ENCODE peak calls at places on chromosome 16, in ten cellular contexts. One of them, this sample, is unnamed.

GRCh38 chr16:28989363-28989762 is 4.5 kb downstream of the LAT start:
- DNase-seq in amygdala: no peak
- DNase-seq in stimulated activated CD8-positive, alpha-beta memory T cell treated with anti-CD3 and anti-CD28 coated beads, Interleukin-12 subunit alpha, Interleukin-12 subunit beta, amount 100 ng/mL, for 4 hours: no peak
- DNase-seq in EH: no peak
- DNase-seq in activated CD8-positive, alpha-beta memory T cell treated with anti-CD3 and anti-CD28 coated beads for 1 hour: no peak
- DNase-seq in progenitor cell of endocrine pancreas: no peak
- DNase-seq in Calu3: no peak
- DNase-seq in smooth muscle cell of the brain vasculature: no peak
- DNase-seq in NCI-H345: no peak
- DNase-seq in body of pancreas: no peak
- DNase-seq in this sample: no peak

GRCh38 chr16:84153660-84154214 is 8.6 kb downstream of the DNAAF1 start:
- DNase-seq in amygdala: no peak
- DNase-seq in smooth muscle cell of the brain vasculature: no peak
- DNase-seq in EH: peak; percentile 21
- DNase-seq in activated CD8-positive, alpha-beta memory T cell treated with anti-CD3 and anti-CD28 coated beads for 1 hour: no peak
- DNase-seq in Calu3: no peak
- DNase-seq in NCI-H345: no peak
- DNase-seq in stimulated activated CD8-positive, alpha-beta memory T cell treated with anti-CD3 and anti-CD28 coated beads, Interleukin-12 subunit alpha, Interleukin-12 subunit beta, amount 100 ng/mL, for 4 hours: no peak
- DNase-seq in progenitor cell of endocrine pancreas: no peak
- DNase-seq in body of pancreas: no peak
- DNase-seq in this sample: no peak

GRCh38 chr16:31050280-31051030 is 17.1 kb downstream of the STX4 start:
- DNase-seq in smooth muscle cell of the brain vasculature: no peak
- DNase-seq in progenitor cell of endocrine pancreas: no peak
- DNase-seq in activated CD8-positive, alpha-beta memory T cell treated with anti-CD3 and anti-CD28 coated beads for 1 hour: no peak
- DNase-seq in stimulated activated CD8-positive, alpha-beta memory T cell treated with anti-CD3 and anti-CD28 coated beads, Interleukin-12 subunit alpha, Interleukin-12 subunit beta, amount 100 ng/mL, for 4 hours: no peak
- DNase-seq in EH: no peak
- DNase-seq in amygdala: no peak
- DNase-seq in NCI-H345: no peak
- DNase-seq in body of pancreas: no peak
- DNase-seq in Calu3: no peak
- DNase-seq in this sample: no peak

GRCh38 chr16:66950971-66951790 is 9.9 kb upstream of the CES3 start:
- DNase-seq in Calu3: no peak
- DNase-seq in NCI-H345: no peak
- DNase-seq in smooth muscle cell of the brain vasculature: no peak
- DNase-seq in progenitor cell of endocrine pancreas: no peak
- DNase-seq in amygdala: no peak
- DNase-seq in EH: no peak
- DNase-seq in stimulated activated CD8-positive, alpha-beta memory T cell treated with anti-CD3 and anti-CD28 coated beads, Interleukin-12 subunit alpha, Interleukin-12 subunit beta, amount 100 ng/mL, for 4 hours: no peak
- DNase-seq in activated CD8-positive, alpha-beta memory T cell treated with anti-CD3 and anti-CD28 coated beads for 1 hour: no peak
- DNase-seq in body of pancreas: no peak
- DNase-seq in this sample: no peak

GRCh38 chr16:68417711-68418301 is 30.5 kb downstream of the SMPD3 start:
- DNase-seq in stimulated activated CD8-positive, alpha-beta memory T cell treated with anti-CD3 and anti-CD28 coated beads, Interleukin-12 subunit alpha, Interleukin-12 subunit beta, amount 100 ng/mL, for 4 hours: peak; percentile 46
- DNase-seq in Calu3: peak; percentile 79
- DNase-seq in EH: no peak
- DNase-seq in smooth muscle cell of the brain vasculature: no peak
- DNase-seq in amygdala: peak; percentile 16
- DNase-seq in body of pancreas: peak; percentile 90
- DNase-seq in progenitor cell of endocrine pancreas: no peak
- DNase-seq in NCI-H345: peak; percentile 85
- DNase-seq in activated CD8-positive, alpha-beta memory T cell treated with anti-CD3 and anti-CD28 coated beads for 1 hour: peak; percentile 51
- DNase-seq in this sample: peak; percentile 55

GRCh38 chr16:85573696-85574641 is 39.2 kb upstream of the GSE1 start:
- DNase-seq in body of pancreas: peak; percentile 63
- DNase-seq in progenitor cell of endocrine pancreas: no peak
- DNase-seq in activated CD8-positive, alpha-beta memory T cell treated with anti-CD3 and anti-CD28 coated beads for 1 hour: no peak
- DNase-seq in amygdala: peak; percentile 56
- DNase-seq in Calu3: no peak
- DNase-seq in EH: peak; percentile 84
- DNase-seq in NCI-H345: peak; percentile 41
- DNase-seq in stimulated activated CD8-positive, alpha-beta memory T cell treated with anti-CD3 and anti-CD28 coated beads, Interleukin-12 subunit alpha, Interleukin-12 subunit beta, amount 100 ng/mL, for 4 hours: no peak
- DNase-seq in smooth muscle cell of the brain vasculature: peak; percentile 66
- DNase-seq in this sample: peak; percentile 84

GRCh38 chr16:28531777-28532744 is 6.7 kb downstream of the NUPR1 start:
- DNase-seq in amygdala: no peak
- DNase-seq in body of pancreas: peak; percentile 93
- DNase-seq in smooth muscle cell of the brain vasculature: no peak
- DNase-seq in Calu3: peak; percentile 65
- DNase-seq in NCI-H345: no peak
- DNase-seq in EH: peak; percentile 52
- DNase-seq in progenitor cell of endocrine pancreas: no peak
- DNase-seq in activated CD8-positive, alpha-beta memory T cell treated with anti-CD3 and anti-CD28 coated beads for 1 hour: no peak
- DNase-seq in stimulated activated CD8-positive, alpha-beta memory T cell treated with anti-CD3 and anti-CD28 coated beads, Interleukin-12 subunit alpha, Interleukin-12 subunit beta, amount 100 ng/mL, for 4 hours: no peak
- DNase-seq in this sample: peak; percentile 92

GRCh38 chr16:65069090-65069489 is 52.8 kb downstream of the CDH11 start:
- DNase-seq in stimulated activated CD8-positive, alpha-beta memory T cell treated with anti-CD3 and anti-CD28 coated beads, Interleukin-12 subunit alpha, Interleukin-12 subunit beta, amount 100 ng/mL, for 4 hours: no peak
- DNase-seq in body of pancreas: no peak
- DNase-seq in Calu3: no peak
- DNase-seq in EH: peak; percentile 96
- DNase-seq in NCI-H345: no peak
- DNase-seq in smooth muscle cell of the brain vasculature: peak; percentile 41
- DNase-seq in progenitor cell of endocrine pancreas: no peak
- DNase-seq in activated CD8-positive, alpha-beta memory T cell treated with anti-CD3 and anti-CD28 coated beads for 1 hour: no peak
- DNase-seq in amygdala: no peak
- DNase-seq in this sample: no peak

GRCh38 chr16:1899641-1900451 is 18.4 kb downstream of the HS3ST6 start:
- DNase-seq in stimulated activated CD8-positive, alpha-beta memory T cell treated with anti-CD3 and anti-CD28 coated beads, Interleukin-12 subunit alpha, Interleukin-12 subunit beta, amount 100 ng/mL, for 4 hours: no peak
- DNase-seq in progenitor cell of endocrine pancreas: no peak
- DNase-seq in Calu3: no peak
- DNase-seq in smooth muscle cell of the brain vasculature: no peak
- DNase-seq in amygdala: no peak
- DNase-seq in activated CD8-positive, alpha-beta memory T cell treated with anti-CD3 and anti-CD28 coated beads for 1 hour: no peak
- DNase-seq in body of pancreas: peak; percentile 79
- DNase-seq in EH: no peak
- DNase-seq in NCI-H345: peak; percentile 96
- DNase-seq in this sample: no peak

GRCh38 chr16:81366316-81366932 is 51.7 kb downstream of the GAN start:
- DNase-seq in activated CD8-positive, alpha-beta memory T cell treated with anti-CD3 and anti-CD28 coated beads for 1 hour: no peak
- DNase-seq in smooth muscle cell of the brain vasculature: peak; percentile 36
- DNase-seq in progenitor cell of endocrine pancreas: no peak
- DNase-seq in EH: peak; percentile 64
- DNase-seq in NCI-H345: peak; percentile 15
- DNase-seq in Calu3: peak; percentile 36
- DNase-seq in body of pancreas: no peak
- DNase-seq in stimulated activated CD8-positive, alpha-beta memory T cell treated with anti-CD3 and anti-CD28 coated beads, Interleukin-12 subunit alpha, Interleukin-12 subunit beta, amount 100 ng/mL, for 4 hours: no peak
- DNase-seq in amygdala: no peak
- DNase-seq in this sample: no peak

GRCh38 chr16:69469807-69470561 is 45.6 kb downstream of the CYB5B start:
- DNase-seq in stimulated activated CD8-positive, alpha-beta memory T cell treated with anti-CD3 and anti-CD28 coated beads, Interleukin-12 subunit alpha, Interleukin-12 subunit beta, amount 100 ng/mL, for 4 hours: no peak
- DNase-seq in smooth muscle cell of the brain vasculature: no peak
- DNase-seq in NCI-H345: no peak
- DNase-seq in amygdala: no peak
- DNase-seq in body of pancreas: no peak
- DNase-seq in progenitor cell of endocrine pancreas: no peak
- DNase-seq in EH: peak; percentile 21
- DNase-seq in activated CD8-positive, alpha-beta memory T cell treated with anti-CD3 and anti-CD28 coated beads for 1 hour: no peak
- DNase-seq in Calu3: no peak
- DNase-seq in this sample: no peak

GRCh38 chr16:20910781-20911321 is 10.3 kb downstream of the LYRM1 start:
- DNase-seq in body of pancreas: no peak
- DNase-seq in EH: peak; percentile 95
- DNase-seq in amygdala: no peak
- DNase-seq in activated CD8-positive, alpha-beta memory T cell treated with anti-CD3 and anti-CD28 coated beads for 1 hour: no peak
- DNase-seq in progenitor cell of endocrine pancreas: no peak
- DNase-seq in Calu3: no peak
- DNase-seq in NCI-H345: no peak
- DNase-seq in smooth muscle cell of the brain vasculature: no peak
- DNase-seq in stimulated activated CD8-positive, alpha-beta memory T cell treated with anti-CD3 and anti-CD28 coated beads, Interleukin-12 subunit alpha, Interleukin-12 subunit beta, amount 100 ng/mL, for 4 hours: no peak
- DNase-seq in this sample: no peak

GRCh38 chr16:86510465-86511261 is at the start of gene FOXF1:
- DNase-seq in Calu3: no peak
- DNase-seq in body of pancreas: no peak
- DNase-seq in NCI-H345: no peak
- DNase-seq in EH: peak; percentile 83
- DNase-seq in progenitor cell of endocrine pancreas: no peak
- DNase-seq in smooth muscle cell of the brain vasculature: no peak
- DNase-seq in activated CD8-positive, alpha-beta memory T cell treated with anti-CD3 and anti-CD28 coated beads for 1 hour: no peak
- DNase-seq in stimulated activated CD8-positive, alpha-beta memory T cell treated with anti-CD3 and anti-CD28 coated beads, Interleukin-12 subunit alpha, Interleukin-12 subunit beta, amount 100 ng/mL, for 4 hours: no peak
- DNase-seq in amygdala: no peak
- DNase-seq in this sample: no peak

GRCh38 chr16:55479560-55480197 is 681 bp downstream of the MMP2 start:
- DNase-seq in body of pancreas: no peak
- DNase-seq in activated CD8-positive, alpha-beta memory T cell treated with anti-CD3 and anti-CD28 coated beads for 1 hour: no peak
- DNase-seq in NCI-H345: no peak
- DNase-seq in EH: no peak
- DNase-seq in stimulated activated CD8-positive, alpha-beta memory T cell treated with anti-CD3 and anti-CD28 coated beads, Interleukin-12 subunit alpha, Interleukin-12 subunit beta, amount 100 ng/mL, for 4 hours: no peak
- DNase-seq in Calu3: no peak
- DNase-seq in progenitor cell of endocrine pancreas: no peak
- DNase-seq in smooth muscle cell of the brain vasculature: no peak
- DNase-seq in amygdala: no peak
- DNase-seq in this sample: no peak

GRCh38 chr16:84043486-84044107 is 1.0 kb upstream of the SLC38A8 start:
- DNase-seq in progenitor cell of endocrine pancreas: no peak
- DNase-seq in amygdala: no peak
- DNase-seq in Calu3: no peak
- DNase-seq in activated CD8-positive, alpha-beta memory T cell treated with anti-CD3 and anti-CD28 coated beads for 1 hour: no peak
- DNase-seq in EH: no peak
- DNase-seq in smooth muscle cell of the brain vasculature: no peak
- DNase-seq in NCI-H345: peak; percentile 35
- DNase-seq in body of pancreas: no peak
- DNase-seq in stimulated activated CD8-positive, alpha-beta memory T cell treated with anti-CD3 and anti-CD28 coated beads, Interleukin-12 subunit alpha, Interleukin-12 subunit beta, amount 100 ng/mL, for 4 hours: no peak
- DNase-seq in this sample: no peak

GRCh38 chr16:27237229-27238015 is 31.1 kb downstream of the NSMCE1 start:
- DNase-seq in Calu3: no peak
- DNase-seq in progenitor cell of endocrine pancreas: no peak
- DNase-seq in body of pancreas: no peak
- DNase-seq in stimulated activated CD8-positive, alpha-beta memory T cell treated with anti-CD3 and anti-CD28 coated beads, Interleukin-12 subunit alpha, Interleukin-12 subunit beta, amount 100 ng/mL, for 4 hours: peak; percentile 65
- DNase-seq in EH: peak; percentile 57
- DNase-seq in NCI-H345: no peak
- DNase-seq in activated CD8-positive, alpha-beta memory T cell treated with anti-CD3 and anti-CD28 coated beads for 1 hour: peak; percentile 52
- DNase-seq in amygdala: no peak
- DNase-seq in smooth muscle cell of the brain vasculature: no peak
- DNase-seq in this sample: peak; percentile 50